ENCODE peak calls at places on chromosomes 1 and 21, in six cellular contexts. G is foreskin fibroblast; N is hepatocyte; H is fibroblast of the aortic adventitia; Y is effector memory CD4-positive, alpha-beta T cell; O is skeletal muscle cell. X is an unnamed sample.

GRCh38 chr21:33984021-33984481 is 68.4 kb upstream of the ATP5PO start:
- DNase-seq in G (no peak), N (no peak), H (no peak), Y (no peak), O (no peak), X (no peak)

GRCh38 chr1:13699510-13699909 is 478 bp upstream of the PRDM2 start:
- DNase-seq in G (no peak), N (no peak), H (no peak), Y (no peak), O (no peak), X (peak)

GRCh38 chr1:10612446-10613160 is 137.9 kb downstream of the PEX14 start:
- DNase-seq in G (no peak), N (no peak), H (no peak), Y (no peak), O (no peak), X (no peak)

GRCh38 chr1:21229246-21230000 is 52.7 kb upstream of the EIF4G3 start:
- DNase-seq in G (peak), N (no peak), H (peak), Y (no peak), O (peak), X (no peak)

GRCh38 chr1:147496571-147496970 is 44.7 kb upstream of the BCL9 start:
- DNase-seq in G (no peak), N (peak), H (peak), Y (no peak), O (peak), X (no peak)

GRCh38 chr21:32572574-32573420 is 12.5 kb downstream of the TCP10L start:
- DNase-seq in G (no peak), N (no peak), H (no peak), Y (no peak), O (no peak), X (peak)

GRCh38 chr1:80363689-80364475 is 1357.4 kb upstream of the ADGRL4 start:
- DNase-seq in G (no peak), N (no peak), H (no peak), Y (no peak), O (no peak), X (no peak)

GRCh38 chr1:114219247-114219872 is 65.7 kb upstream of the SYT6 start:
- DNase-seq in G (no peak), N (peak), H (peak), Y (no peak), O (no peak), X (no peak)

GRCh38 chr1:160993544-160993943 is 27.4 kb downstream of the F11R start:
- DNase-seq in G (peak), N (peak), H (peak), Y (no peak), O (peak), X (no peak)

GRCh38 chr1:7104053-7104738 is 318.9 kb downstream of the CAMTA1 start:
- DNase-seq in G (no peak), N (no peak), H (no peak), Y (no peak), O (no peak), X (no peak)

GRCh38 chr1:204128464-204128963 is 23.3 kb downstream of the ETNK2 start:
- DNase-seq in G (no peak), N (no peak), H (no peak), Y (no peak), O (no peak), X (no peak)

GRCh38 chr1:56414728-56415224 is 164.6 kb downstream of the PLPP3 start:
- DNase-seq in G (no peak), N (peak), H (no peak), Y (no peak), O (no peak), X (peak)

GRCh38 chr1:1256956-1257871 is 10.7 kb upstream of the C1QTNF12 start:
- DNase-seq in G (no peak), N (no peak), H (no peak), Y (no peak), O (no peak), X (no peak)

GRCh38 chr1:41495171-41495948 is 10.9 kb upstream of the EDN2 start:
- DNase-seq in G (no peak), N (peak), H (no peak), Y (no peak), O (no peak), X (no peak)

GRCh38 chr21:28358702-28359101 is 634.0 kb downstream of the LTN1 start:
- DNase-seq in G (no peak), N (no peak), H (no peak), Y (no peak), O (no peak), X (no peak)

GRCh38 chr1:27150183-27150582 is 4.7 kb downstream of the SLC9A1 start:
- DNase-seq in G (no peak), N (no peak), H (no peak), Y (no peak), O (no peak), X (no peak)

GRCh38 chr1:84997667-84998600 is 1.0 kb upstream of the MCOLN2 start:
- DNase-seq in G (no peak), N (peak), H (peak), Y (no peak), O (no peak), X (peak)

GRCh38 chr1:184905601-184906322 is 68.5 kb downstream of the NIBAN1 start:
- DNase-seq in G (no peak), N (peak), H (peak), Y (no peak), O (no peak), X (peak)

GRCh38 chr1:77545970-77546369 is 136.5 kb downstream of the ZZZ3 start:
- DNase-seq in G (peak), N (no peak), H (peak), Y (no peak), O (peak), X (no peak)

GRCh38 chr1:59292557-59292956 is 4.3 kb upstream of the FGGY start:
- DNase-seq in G (peak), N (peak), H (peak), Y (no peak), O (peak), X (peak)

GRCh38 chr21:46452719-46453118 is 6.0 kb upstream of the DIP2A start:
- DNase-seq in G (no peak), N (no peak), H (no peak), Y (no peak), O (no peak), X (peak)

GRCh38 chr1:43270421-43271095 is 775 bp downstream of the TMEM125 start:
- DNase-seq in G (no peak), N (peak), H (no peak), Y (no peak), O (no peak), X (peak)

GRCh38 chr1:14366361-14367018 is 232.0 kb upstream of the KAZN start:
- DNase-seq in G (no peak), N (peak), H (peak), Y (no peak), O (no peak), X (no peak)

GRCh38 chr1:199687321-199687720 is 340.2 kb upstream of the NR5A2 start:
- DNase-seq in G (peak), N (no peak), H (peak), Y (no peak), O (no peak), X (no peak)

GRCh38 chr1:43144228-43144627 is 27.9 kb downstream of the EBNA1BP2 start:
- DNase-seq in G (peak), N (no peak), H (peak), Y (no peak), O (peak), X (no peak)

GRCh38 chr1:197222780-197223179 is 45.3 kb upstream of the CRB1 start:
- DNase-seq in G (no peak), N (no peak), H (no peak), Y (no peak), O (no peak), X (no peak)

GRCh38 chr1:2628191-2628932 is 4.5 kb downstream of the MMEL1 start:
- DNase-seq in G (no peak), N (no peak), H (no peak), Y (no peak), O (no peak), X (no peak)

GRCh38 chr1:57784356-57784755 is 360.5 kb upstream of the DAB1 start:
- DNase-seq in G (no peak), N (no peak), H (no peak), Y (no peak), O (no peak), X (no peak)

GRCh38 chr1:22751124-22751531 is 40.5 kb downstream of the EPHB2 start:
- DNase-seq in G (no peak), N (no peak), H (no peak), Y (no peak), O (no peak), X (peak)

GRCh38 chr1:212920895-212921294 is 29.4 kb upstream of the VASH2 start:
- DNase-seq in G (no peak), N (no peak), H (no peak), Y (no peak), O (no peak), X (no peak)

GRCh38 chr1:108190686-108191416 is 9.3 kb downstream of the SLC25A24 start:
- DNase-seq in G (no peak), N (no peak), H (no peak), Y (no peak), O (no peak), X (no peak)

GRCh38 chr1:224831501-224831900 is 98.0 kb upstream of the DNAH14 start:
- DNase-seq in G (no peak), N (no peak), H (peak), Y (no peak), O (no peak), X (no peak)

GRCh38 chr1:211493865-211494653 is 2.1 kb upstream of the RD3 start:
- DNase-seq in G (no peak), N (no peak), H (no peak), Y (no peak), O (no peak), X (no peak)

DNA sequence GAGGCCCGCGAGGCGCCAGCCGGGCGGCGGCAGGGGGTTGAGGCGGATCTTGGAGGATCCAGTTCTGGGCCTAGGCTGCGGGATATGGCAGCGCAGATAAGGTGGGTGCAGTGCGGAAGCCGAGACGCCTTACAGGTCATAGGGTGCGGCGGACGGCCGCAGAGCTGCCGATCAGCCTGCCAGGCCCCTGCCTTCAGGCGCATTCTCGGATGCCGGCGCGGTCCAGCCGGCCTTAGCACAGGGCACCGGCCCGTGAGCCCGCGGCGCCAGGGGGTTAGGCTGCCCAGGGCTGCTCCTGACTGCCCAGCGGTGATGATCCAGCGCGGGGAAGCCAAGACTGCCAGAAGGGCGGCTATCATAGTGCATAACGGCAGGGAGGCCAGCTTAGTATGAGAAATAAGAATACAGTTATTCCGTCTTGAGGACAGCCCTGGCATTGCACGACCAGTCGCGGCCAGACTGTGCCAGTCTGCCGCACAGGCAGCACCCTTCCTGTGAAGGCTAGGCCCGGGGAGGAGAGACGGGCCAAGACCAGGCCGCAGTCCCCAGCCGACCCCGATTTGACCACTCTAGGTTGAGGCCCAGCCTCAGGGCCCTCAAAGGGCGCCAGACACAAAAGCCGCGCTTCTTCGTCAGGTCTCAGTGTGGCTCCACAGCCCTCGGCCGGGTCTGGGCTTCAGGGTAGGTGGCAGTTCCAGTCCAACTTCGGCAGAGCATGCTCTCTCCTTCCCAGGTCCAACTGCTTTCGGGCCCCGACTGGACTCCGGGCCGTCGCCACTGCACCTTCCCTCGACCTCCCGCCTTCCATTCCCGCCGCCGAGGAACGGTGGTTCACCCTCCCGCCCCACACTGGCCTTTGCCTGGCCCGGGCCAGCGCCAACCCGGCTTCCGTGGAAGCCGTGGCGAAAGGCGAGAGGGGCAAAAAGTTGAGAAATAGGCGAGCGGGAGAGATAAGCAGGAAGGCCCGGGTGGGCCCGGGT is 880 bp downstream of the ALX3 start:
- DNase-seq in G (no peak), N (no peak), H (no peak), Y (no peak), O (no peak), X (no peak)
- H3K4me3 ChIP-seq in G (peak), N (no peak), H (no peak), Y (peak), O (no peak), X (no peak)

DNA sequence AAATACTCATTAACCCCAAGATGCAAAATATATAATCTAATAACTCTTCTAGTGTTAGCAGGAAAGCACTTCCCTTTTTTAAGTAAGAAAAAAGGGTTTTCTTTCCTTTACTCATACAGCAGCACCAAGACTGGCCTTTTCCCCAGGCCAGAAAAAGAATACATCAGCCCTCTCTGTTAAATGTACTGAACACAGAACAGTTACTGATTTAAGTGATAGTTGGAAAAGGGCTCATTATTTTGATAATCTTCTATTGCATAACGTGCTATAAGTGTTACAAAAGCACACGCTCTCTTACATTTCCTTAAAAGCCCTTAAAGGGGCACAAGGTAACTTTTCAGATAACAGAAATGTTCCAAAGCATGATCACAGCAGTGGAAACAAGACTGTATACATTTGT is 142.9 kb downstream of the TIAM1 start:
- DNase-seq in G (no peak), N (no peak), H (no peak), Y (no peak), O (no peak), X (no peak)
- H3K4me3 ChIP-seq in G (no peak), N (no peak), H (no peak), Y (no peak), O (no peak), X (no peak)

GRCh38 chr1:106926748-106927582 is 129.5 kb upstream of the PRMT6 start:
- DNase-seq in G (peak), N (no peak), H (no peak), Y (no peak), O (peak), X (no peak)

GRCh38 chr1:106921186-106921585 is 135.3 kb upstream of the PRMT6 start:
- DNase-seq in G (no peak), N (no peak), H (peak), Y (no peak), O (peak), X (no peak)

GRCh38 chr1:106925750-106926149 is 130.7 kb upstream of the PRMT6 start:
- DNase-seq in G (no peak), N (no peak), H (no peak), Y (no peak), O (no peak), X (no peak)

GRCh38 chr1:106924360-106924759 is 132.1 kb upstream of the PRMT6 start:
- DNase-seq in G (peak), N (no peak), H (peak), Y (no peak), O (peak), X (no peak)
- H3K4me3 ChIP-seq in G (no peak), N (no peak), H (peak), Y (no peak), O (no peak), X (no peak)

DNA sequence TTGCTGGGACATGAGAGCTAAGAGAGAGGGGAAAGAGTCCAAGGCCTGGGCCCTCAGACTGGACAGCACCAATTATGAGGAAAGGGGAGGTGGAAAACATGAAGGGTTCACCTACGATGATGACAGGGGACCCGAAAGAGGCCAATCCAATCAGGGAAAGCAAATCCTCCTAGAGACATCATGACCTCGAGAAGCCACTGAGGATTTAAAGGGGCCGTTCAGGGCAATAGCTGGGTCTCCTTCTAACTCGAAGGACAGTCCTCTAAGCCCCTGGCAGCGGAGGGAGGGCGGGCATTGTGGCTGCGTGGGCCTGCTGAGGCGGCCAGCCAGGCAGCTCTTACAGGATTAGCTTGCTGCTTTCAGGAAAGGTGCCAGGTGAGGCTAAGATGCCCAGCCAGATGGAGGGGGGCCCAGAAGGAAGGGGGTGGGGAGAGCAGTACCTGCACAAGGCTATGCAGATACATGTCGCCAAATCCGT is 7.4 kb downstream of the MEF2D start:
- DNase-seq in G (no peak), N (no peak), H (no peak), Y (no peak), O (no peak), X (no peak)
- H3K4me3 ChIP-seq in G (no peak), N (no peak), H (no peak), Y (no peak), O (no peak), X (no peak)

DNA sequence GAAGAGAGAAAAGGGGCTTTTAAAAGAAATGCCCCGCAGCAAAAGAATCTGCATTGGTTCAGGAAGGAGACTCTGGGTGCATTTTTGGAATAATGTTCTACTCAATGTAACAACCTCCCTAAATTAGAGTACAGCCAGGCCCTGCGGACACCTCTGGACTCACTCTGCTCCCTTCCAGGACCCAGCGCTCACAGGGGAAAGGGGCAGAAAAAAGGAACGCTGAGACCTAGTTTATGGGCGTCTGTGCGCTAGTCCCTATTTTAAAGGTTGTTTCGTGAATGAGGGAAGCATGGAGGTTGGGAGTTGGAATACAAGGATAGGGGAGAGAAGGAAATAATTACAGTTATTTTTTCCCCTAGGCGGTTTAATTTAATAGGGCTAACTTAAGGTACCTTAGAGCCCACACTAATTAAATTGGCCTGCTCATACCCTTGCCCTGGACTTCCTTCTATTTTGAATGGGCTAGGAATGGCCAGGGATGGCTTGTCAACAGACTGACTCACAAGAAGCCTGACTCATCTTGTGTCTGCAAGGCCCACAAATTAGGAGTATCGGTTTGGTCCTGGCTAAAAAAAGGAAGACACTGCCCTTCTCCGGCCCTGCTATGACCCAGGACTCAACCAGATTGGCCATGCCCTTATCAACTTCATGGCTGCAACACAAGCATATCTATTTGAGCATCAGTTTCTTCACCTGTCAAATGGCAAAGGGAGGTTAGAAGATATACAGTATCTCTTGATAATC is 1.9 kb upstream of the SSBP3 start:
- DNase-seq in G (peak), N (no peak), H (peak), Y (no peak), O (peak), X (no peak)
- H3K4me3 ChIP-seq in G (no peak), N (no peak), H (no peak), Y (no peak), O (no peak), X (no peak)

GRCh38 chr1:30302808-30303310 is 420.5 kb downstream of the MATN1 start:
- DNase-seq in G (no peak), N (no peak), H (no peak), Y (no peak), O (no peak), X (peak)
- H3K4me3 ChIP-seq in G (no peak), N (no peak), H (no peak), Y (no peak), O (no peak), X (no peak)

X was measured in colonic mucosa.